ENCODE peak calls at places on chromosomes 16 and 17, in six cellular contexts. W is HFF-Myc, Q is osteoblast, L is NB4, S is fibroblast of the aortic adventitia, M is Karpas-422. U is an unnamed sample.
A peak's percentile ranks its signal among the peaks of the same experiment; 100 is the strongest.

GRCh38 chr16:75088226-75088625 is 28.4 kb downstream of the LDHD start:
- DNase-seq in W (no peak), Q (no peak), L (no peak), S (peak; percentile 31), M (no peak), U (no peak)

GRCh38 chr17:79866791-79867190 is 27.6 kb upstream of the CBX4 start:
- DNase-seq in W (no peak), Q (peak; percentile 46), L (no peak), S (no peak), M (no peak), U (no peak)

GRCh38 chr17:50380369-50381259 is 7.6 kb downstream of the EME1 start:
- DNase-seq in W (no peak), Q (no peak), L (no peak), S (no peak), M (no peak), U (no peak)

GRCh38 chr16:85372627-85373372 is 240.3 kb upstream of the GSE1 start:
- DNase-seq in W (no peak), Q (peak; percentile 97), L (peak; percentile 94), S (peak; percentile 58), M (no peak), U (no peak)

GRCh38 chr17:67725232-67726206 is 7.8 kb downstream of the NOL11 start:
- DNase-seq in W (no peak), Q (peak; percentile 62), L (no peak), S (no peak), M (no peak), U (no peak)

GRCh38 chr16:23962001-23962400 is 126.2 kb downstream of the PRKCB start:
- DNase-seq in W (no peak), Q (no peak), L (no peak), S (no peak), M (no peak), U (no peak)

GRCh38 chr16:58336332-58337089 is 41.7 kb upstream of the PRSS54 start:
- DNase-seq in W (peak; percentile 59), Q (peak; percentile 88), L (peak; percentile 86), S (peak; percentile 73), M (peak; percentile 94), U (peak; percentile 12)

GRCh38 chr17:8056976-8057625 is 18.2 kb downstream of the ALOX15B start:
- DNase-seq in W (no peak), Q (peak; percentile 85), L (no peak), S (no peak), M (no peak), U (no peak)

GRCh38 chr16:4426021-4426684 is 485 bp downstream of the DNAJA3 start:
- DNase-seq in W (no peak), Q (peak; percentile 51), L (peak; percentile 52), S (no peak), M (no peak), U (no peak)

GRCh38 chr17:49815761-49816281 is 27.3 kb downstream of the KAT7 start:
- DNase-seq in W (no peak), Q (no peak), L (no peak), S (no peak), M (no peak), U (no peak)

GRCh38 chr16:65225488-65225887 is 103.6 kb upstream of the CDH11 start:
- DNase-seq in W (no peak), Q (no peak), L (no peak), S (no peak), M (no peak), U (no peak)

GRCh38 chr17:67528751-67529436 is 151.8 kb downstream of the PITPNC1 start:
- DNase-seq in W (peak; percentile 67), Q (peak; percentile 96), L (no peak), S (peak; percentile 81), M (no peak), U (peak; percentile 69)

GRCh38 chr17:63171428-63172205 is 205.6 kb downstream of the TANC2 start:
- DNase-seq in W (no peak), Q (peak; percentile 84), L (no peak), S (peak; percentile 76), M (no peak), U (no peak)

GRCh38 chr16:86016201-86016965 is 117.4 kb downstream of the IRF8 start:
- DNase-seq in W (no peak), Q (peak; percentile 94), L (peak; percentile 83), S (peak; percentile 73), M (peak; percentile 81), U (peak; percentile 12)

GRCh38 chr17:10477701-10478100 is 8.3 kb upstream of the MYH4 start:
- DNase-seq in W (no peak), Q (no peak), L (no peak), S (no peak), M (no peak), U (no peak)

GRCh38 chr17:67449885-67450755 is 73.0 kb downstream of the PITPNC1 start:
- DNase-seq in W (no peak), Q (no peak), L (no peak), S (no peak), M (no peak), U (no peak)

GRCh38 chr16:31713945-31714898 is 159.4 kb upstream of the ZNF267 start:
- DNase-seq in W (no peak), Q (peak; percentile 71), L (peak; percentile 17), S (no peak), M (no peak), U (no peak)

GRCh38 chr17:64466019-64466735 is 17.3 kb downstream of the MILR1 start:
- DNase-seq in W (no peak), Q (no peak), L (no peak), S (no peak), M (no peak), U (no peak)

GRCh38 chr16:25143898-25144297 is 32.4 kb downstream of the LCMT1 start:
- DNase-seq in W (no peak), Q (no peak), L (no peak), S (no peak), M (no peak), U (no peak)

GRCh38 chr17:7020894-7021664 is 1.8 kb upstream of the BCL6B start:
- DNase-seq in W (no peak), Q (no peak), L (no peak), S (no peak), M (no peak), U (no peak)

GRCh38 chr17:79377230-79377790 is 233.5 kb downstream of the RBFOX3 start:
- DNase-seq in W (no peak), Q (no peak), L (no peak), S (no peak), M (no peak), U (no peak)

DNA sequence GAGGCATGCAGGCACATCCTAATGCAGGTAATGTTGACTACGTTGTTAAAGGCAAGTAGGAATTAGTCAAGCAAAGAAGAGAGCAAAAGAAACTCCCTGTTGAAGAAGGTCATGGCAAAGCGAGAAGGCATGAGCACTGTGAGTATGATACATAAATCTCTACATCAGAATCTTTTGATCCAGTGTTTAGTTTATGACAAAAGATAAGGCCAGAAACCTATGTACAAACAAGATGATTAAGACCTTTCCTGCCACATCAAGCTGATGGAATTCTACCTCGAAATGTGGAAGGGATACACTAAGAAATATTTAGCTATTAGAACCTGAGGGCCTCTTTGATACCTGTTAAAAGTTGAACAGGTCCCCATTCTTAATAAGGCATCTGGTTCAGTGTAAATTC is 20.2 kb downstream of the SYCE1L start:
- DNase-seq in W (no peak), Q (no peak), L (no peak), S (no peak), M (no peak), U (no peak)
- H3K4me3 ChIP-seq in W (no peak overlapping the region), Q (no peak overlapping the region), L (no peak overlapping the region), S (no peak overlapping the region), M (no peak overlapping the region), U (no peak overlapping the region)

DNA sequence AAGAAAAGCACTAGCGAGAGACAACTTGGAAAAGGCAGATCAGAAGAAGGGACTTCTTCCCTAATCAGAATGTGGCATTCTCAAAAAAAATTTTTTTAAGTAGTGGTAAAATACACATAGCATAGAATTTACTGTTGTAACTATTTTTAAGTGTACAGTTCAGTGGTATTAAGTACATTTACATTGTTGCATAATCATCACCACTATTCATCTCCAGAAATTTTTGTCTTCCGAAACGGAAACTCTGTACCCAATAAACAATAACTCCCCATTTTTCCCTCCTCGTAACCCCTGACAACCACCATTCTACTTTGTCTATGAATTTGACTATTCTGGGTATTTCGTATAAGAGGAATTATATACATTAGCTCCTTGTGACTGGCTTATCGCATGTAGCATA is 18.9 kb downstream of the METTL9 start:
- DNase-seq in W (no peak), Q (no peak), L (no peak), S (no peak), M (no peak), U (no peak)
- H3K4me3 ChIP-seq in W (no peak overlapping the region), Q (no peak overlapping the region), L (no peak overlapping the region), S (no peak overlapping the region), M (no peak overlapping the region), U (no peak overlapping the region)

GRCh38 chr17:78045316-78045715 is 83.2 kb downstream of the TMC6 start:
- DNase-seq in W (no peak), Q (no peak), L (no peak), S (no peak), M (no peak), U (no peak)

GRCh38 chr17:78048346-78049292 is 79.9 kb downstream of the TMC6 start:
- DNase-seq in W (no peak), Q (no peak), L (no peak), S (no peak), M (no peak), U (no peak)

GRCh38 chr17:78049609-78050008 is 78.9 kb downstream of the TMC6 start:
- DNase-seq in W (no peak), Q (no peak), L (no peak), S (no peak), M (no peak), U (no peak)

GRCh38 chr17:78044280-78044835 is 84.2 kb downstream of the TMC6 start:
- DNase-seq in W (no peak), Q (no peak), L (no peak), S (no peak), M (no peak), U (no peak)

DNA sequence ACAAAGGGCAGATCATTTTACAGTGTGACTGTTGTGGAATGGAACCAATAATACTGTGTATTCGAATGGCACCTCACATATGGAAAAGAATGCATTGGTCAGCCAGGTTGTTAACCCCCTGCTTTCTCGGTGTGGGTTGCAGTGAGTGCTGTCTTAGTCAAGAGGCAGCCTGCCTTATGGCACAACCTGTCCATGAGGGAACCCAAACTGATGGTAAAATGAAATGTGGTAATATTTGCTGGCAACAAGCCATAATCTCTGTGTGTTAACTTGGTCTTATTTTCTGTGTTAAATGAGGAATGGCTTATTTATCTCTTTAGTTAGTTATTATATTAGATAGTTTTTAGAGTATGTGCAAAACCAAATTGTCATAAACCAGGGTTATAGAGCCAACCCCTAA is 81.6 kb downstream of the TMC6 start:
- DNase-seq in W (no peak), Q (no peak), L (peak; percentile 8), S (no peak), M (no peak), U (no peak)
- H3K4me3 ChIP-seq in W (no peak overlapping the region), Q (no peak overlapping the region), L (no peak overlapping the region), S (no peak overlapping the region), M (no peak overlapping the region), U (no peak overlapping the region)

DNA sequence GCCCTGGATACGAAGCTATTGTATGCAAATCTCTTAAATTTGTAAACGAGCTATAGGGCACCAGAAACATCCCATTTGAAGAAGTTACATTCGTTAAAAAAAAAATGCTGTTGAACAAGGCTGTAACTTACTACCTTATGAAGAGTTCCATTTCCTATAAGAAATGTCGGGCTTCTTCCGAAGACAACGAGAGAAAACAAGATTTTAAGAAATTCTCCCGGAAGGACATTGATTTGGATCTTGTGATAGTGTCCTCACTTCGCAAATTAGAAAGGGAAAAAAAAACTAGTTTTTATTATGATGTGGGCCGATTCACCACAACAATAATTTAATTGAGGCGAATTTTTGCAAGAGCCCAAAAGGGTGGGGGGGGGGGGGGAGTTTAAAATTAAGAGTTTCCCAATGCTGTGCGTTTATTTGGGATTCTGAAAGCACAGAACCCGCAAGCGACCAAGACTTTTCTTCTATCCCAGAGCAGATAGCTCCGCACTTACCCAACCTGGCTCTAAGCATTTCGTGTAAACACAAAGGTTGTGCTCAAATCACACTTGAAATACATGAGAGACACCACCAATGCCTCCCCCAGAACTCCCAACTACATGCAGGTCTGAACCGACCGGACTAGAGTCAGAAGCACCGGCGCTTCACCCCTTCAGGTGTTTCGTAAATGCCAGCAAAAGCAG is 1.4 kb upstream of the SOX9 start:
- DNase-seq in W (no peak), Q (no peak), L (no peak), S (no peak), M (no peak), U (no peak)
- H3K4me3 ChIP-seq in W (no peak overlapping the region), Q (peak overlapping the region; percentile 95), L (no peak overlapping the region), S (no peak overlapping the region), M (peak overlapping the region; percentile 63), U (no peak overlapping the region)